ENCODE peak calls at places on chromosomes 3 and 15, in four cellular contexts. X is tibial artery, K is coronary artery, D is fibroblast of lung. E is an unnamed sample.

GRCh38 chr3:16482770-16483531 is 30.5 kb downstream of the RFTN1 start:
- DNase-seq in D (no peak), K (no peak), X (no peak), E (no peak)

GRCh38 chr15:85539491-85539890 is 159.1 kb downstream of the AKAP13 start:
- DNase-seq in D (no peak), X (no peak), K (no peak), E (no peak)

GRCh38 chr3:105368575-105369500 is 2.1 kb downstream of the ALCAM start:
- DNase-seq in X (peak), D (peak), K (peak), E (peak)

GRCh38 chr15:55186331-55186730 is 10.4 kb downstream of the RSL24D1 start:
- DNase-seq in K (no peak), D (no peak), X (no peak), E (no peak)

GRCh38 chr3:114554716-114555115 is 260.9 kb downstream of the TIGIT start:
- DNase-seq in X (no peak), K (no peak), D (no peak), E (peak)

GRCh38 chr3:130839815-130840214 is 54.1 kb upstream of the ATP2C1 start:
- DNase-seq in D (no peak), X (no peak), K (no peak), E (no peak)

GRCh38 chr3:71062920-71063767 is 520.4 kb downstream of the FOXP1 start:
- DNase-seq in K (no peak), X (no peak), D (peak), E (peak)

GRCh38 chr15:31211353-31211752 is 109.8 kb upstream of the TRPM1 start:
- DNase-seq in D (no peak), K (no peak), X (no peak), E (no peak)

GRCh38 chr15:96888764-96889163 is 558.3 kb downstream of the NR2F2 start:
- DNase-seq in K (no peak), X (no peak), D (peak), E (peak)

GRCh38 chr15:57340673-57341259 is 35.5 kb upstream of the CGNL1 start:
- DNase-seq in D (peak), X (no peak), K (no peak), E (peak)

GRCh38 chr3:46930945-46931403 is 45.6 kb downstream of the CCDC12 start:
- DNase-seq in K (no peak), X (peak), D (no peak), E (no peak)

GRCh38 chr15:65393557-65393956 is 15.8 kb upstream of the IGDCC3 start:
- DNase-seq in K (no peak), X (no peak), D (no peak), E (no peak)

GRCh38 chr3:122415104-122415744 is 638 bp downstream of the WDR5B start:
- DNase-seq in D (peak), K (no peak), X (no peak), E (peak)

GRCh38 chr15:85839637-85840036 is 44.9 kb upstream of the KLHL25 start:
- DNase-seq in X (no peak), D (no peak), K (no peak), E (no peak)

GRCh38 chr3:189652042-189652441 is 20.9 kb downstream of the TP63 start:
- DNase-seq in K (no peak), D (peak), X (no peak), E (peak)

GRCh38 chr3:128076783-128077624 is 24.8 kb downstream of the SEC61A1 start:
- DNase-seq in K (peak), X (no peak), D (no peak), E (no peak)

GRCh38 chr3:176521531-176522175 is 675.6 kb downstream of the TBL1XR1 start:
- DNase-seq in D (peak), K (no peak), X (no peak), E (no peak)

GRCh38 chr3:56291244-56291680 is 177.0 kb downstream of the ERC2 start:
- DNase-seq in D (no peak), X (no peak), K (no peak), E (peak)

GRCh38 chr15:29208352-29208751 is 61.3 kb downstream of the NSMCE3 start:
- DNase-seq in K (no peak), D (no peak), X (no peak), E (no peak)

GRCh38 chr3:193846569-193846968 is 253.6 kb downstream of the OPA1 start:
- DNase-seq in X (no peak), K (no peak), D (no peak), E (no peak)

GRCh38 chr3:117045143-117045542 is 335.6 kb downstream of the TUSC7 start:
- DNase-seq in K (no peak), D (no peak), X (peak), E (peak)

DNA sequence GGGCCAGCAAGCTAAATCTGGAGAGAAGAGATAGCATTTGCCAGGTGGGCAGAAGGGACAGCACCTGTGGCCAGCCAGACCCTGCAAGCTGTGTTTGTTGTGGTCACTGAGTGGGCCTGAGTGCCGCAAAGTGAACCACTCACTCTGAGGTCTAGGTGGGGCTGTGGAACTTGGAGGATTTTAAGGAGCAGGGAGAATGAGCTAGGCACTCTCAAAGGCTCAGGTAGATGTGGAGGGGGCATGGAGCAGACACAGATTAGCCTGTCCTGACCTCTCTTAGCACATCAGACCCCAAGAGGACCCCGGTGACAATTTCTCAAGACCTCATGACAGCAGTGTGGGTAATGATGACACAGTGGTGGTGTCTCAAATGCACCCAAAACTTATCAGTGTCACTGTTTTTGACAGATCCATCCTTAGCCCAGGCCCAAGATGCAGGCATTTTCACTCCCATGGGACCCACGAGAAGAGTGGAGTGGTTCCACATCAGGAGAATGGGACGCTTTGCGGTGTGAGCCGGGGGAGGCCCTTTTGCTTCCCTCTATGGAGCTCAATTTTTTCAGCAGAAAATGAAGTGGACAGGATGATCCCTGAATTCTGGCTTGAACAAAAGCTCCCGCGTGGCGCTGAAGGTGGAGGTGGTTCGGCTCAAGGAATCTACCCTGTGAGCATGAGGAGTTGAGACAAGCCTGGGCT is 43.8 kb upstream of the TLE3 start:
- DNase-seq in X (no peak), K (no peak), D (no peak), E (no peak)
- H3K4me3 ChIP-seq in X (no peak), K (peak), D (peak), E (no peak)

GRCh38 chr15:63157891-63158431 is 684 bp upstream of the RPS27L start:
- DNase-seq in X (peak), D (peak), K (no peak), E (peak)
- TF ChIP-seq CTCF in X (no peak), D (peak), K (no peak), E (no peak)

GRCh38 chr15:68187559-68187958 is 17.6 kb downstream of the CALML4 start:
- DNase-seq in K (no peak), D (peak), X (no peak), E (peak)
- H3K4me3 ChIP-seq in K (no peak), D (peak), X (no peak), E (no peak)

DNA sequence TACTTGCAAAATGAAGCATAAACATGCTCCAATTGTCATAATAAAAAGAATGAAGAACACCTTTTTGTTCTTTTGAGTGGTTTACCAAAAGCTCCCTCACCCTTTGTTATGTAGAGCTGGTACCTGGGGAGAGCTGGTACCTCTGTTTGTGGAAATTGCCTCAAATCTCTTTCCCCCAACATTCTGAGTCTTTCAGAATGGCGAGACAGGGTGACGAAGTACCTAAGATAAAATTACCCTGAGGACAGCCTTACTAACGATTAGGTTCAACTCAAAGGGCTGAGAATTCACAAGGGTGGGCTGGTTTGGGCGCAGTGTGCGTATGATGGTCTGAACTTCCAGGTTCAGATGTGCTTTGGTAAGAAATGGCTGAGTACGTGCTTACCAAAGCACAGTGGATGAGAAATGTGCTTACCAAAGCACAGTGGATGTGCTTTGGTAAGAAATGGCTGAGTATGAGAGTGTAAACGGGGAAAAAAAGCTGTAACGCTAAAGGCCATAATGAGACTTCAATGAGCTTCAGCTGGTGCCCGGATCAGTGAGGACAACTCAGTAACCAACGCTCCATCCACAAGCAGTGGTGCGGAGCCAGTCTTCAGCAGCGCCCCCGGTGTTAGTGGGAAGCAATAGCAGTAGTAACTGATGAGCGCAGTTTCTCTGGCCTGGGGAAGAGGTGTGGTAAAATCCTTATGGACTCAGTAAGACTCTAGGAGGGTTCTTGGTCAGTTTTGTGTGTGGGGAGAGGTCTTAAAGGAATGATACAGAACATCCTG is 72.3 kb upstream of the LRIG1 start:
- DNase-seq in D (no peak), K (no peak), X (no peak), E (no peak)
- TF ChIP-seq CTCF in D (peak), K (no peak), X (no peak), E (no peak)

DNA sequence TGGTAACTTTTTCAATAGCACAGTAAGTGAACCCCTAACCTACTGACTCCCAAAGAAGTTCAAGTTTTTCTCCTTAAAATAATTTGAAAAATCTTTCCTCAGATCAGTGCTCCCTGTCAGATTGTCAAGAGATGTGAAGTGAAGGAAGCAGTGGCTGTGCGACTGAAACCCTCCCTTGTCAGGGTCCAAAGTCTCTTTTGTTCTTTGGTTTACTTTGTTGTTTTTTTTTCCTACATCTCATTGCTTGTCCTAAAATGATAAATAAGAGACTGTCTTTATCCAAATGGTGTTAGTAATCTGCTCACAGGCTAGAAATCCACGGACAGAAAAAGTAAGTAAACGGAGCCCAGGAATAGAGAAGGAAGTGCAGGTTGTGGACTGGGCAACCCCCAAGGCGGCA is 976 bp upstream of the DPPA4 start:
- DNase-seq in K (no peak), D (no peak), X (no peak), E (no peak)
- H3K4me3 ChIP-seq in K (no peak), D (no peak), X (no peak), E (no peak)

DNA sequence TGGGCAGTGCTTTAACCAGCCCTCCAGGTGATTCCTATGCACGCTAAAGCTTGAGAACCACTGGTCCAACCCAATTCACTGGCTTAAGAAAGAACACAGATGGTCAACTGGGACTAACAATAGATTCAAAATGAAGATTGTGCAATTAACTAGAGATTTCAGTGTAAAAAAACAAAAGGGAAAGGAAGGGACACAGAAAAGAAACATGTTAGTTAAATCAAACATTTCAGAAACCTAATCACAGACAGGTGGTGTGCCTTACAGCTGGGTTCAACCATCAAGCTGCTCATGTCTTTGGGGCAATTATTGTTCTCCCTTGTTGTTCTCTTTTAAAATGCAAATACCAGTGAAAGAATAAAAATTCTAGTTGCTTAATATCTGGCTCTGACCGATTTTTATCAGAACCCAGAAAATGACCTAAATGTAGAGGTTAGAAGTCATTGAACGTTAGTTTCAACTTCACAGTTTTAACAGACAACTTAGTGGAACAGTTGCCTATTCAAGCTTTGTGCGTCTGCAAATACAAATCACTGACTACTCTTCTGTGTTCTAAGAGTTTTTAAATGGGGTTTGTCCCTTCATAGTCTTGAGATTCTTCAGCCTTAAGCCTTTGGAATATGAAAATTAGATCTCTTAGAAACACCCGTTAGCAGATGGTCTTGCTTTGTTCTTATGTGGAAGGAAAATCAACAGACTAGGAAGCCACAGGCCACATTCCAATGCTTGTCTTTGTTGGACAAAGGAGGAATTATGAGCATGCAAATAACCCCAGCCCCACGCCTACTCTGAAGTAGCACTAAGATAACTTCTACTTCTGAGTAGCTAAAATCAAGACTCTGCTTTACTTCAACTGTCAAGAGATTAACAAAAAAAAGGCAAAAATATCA is 223.5 kb downstream of the ATP8B4 start:
- DNase-seq in K (no peak), X (no peak), D (no peak), E (no peak)
- TF ChIP-seq CTCF in K (no peak), X (no peak), D (no peak), E (no peak)

DNA sequence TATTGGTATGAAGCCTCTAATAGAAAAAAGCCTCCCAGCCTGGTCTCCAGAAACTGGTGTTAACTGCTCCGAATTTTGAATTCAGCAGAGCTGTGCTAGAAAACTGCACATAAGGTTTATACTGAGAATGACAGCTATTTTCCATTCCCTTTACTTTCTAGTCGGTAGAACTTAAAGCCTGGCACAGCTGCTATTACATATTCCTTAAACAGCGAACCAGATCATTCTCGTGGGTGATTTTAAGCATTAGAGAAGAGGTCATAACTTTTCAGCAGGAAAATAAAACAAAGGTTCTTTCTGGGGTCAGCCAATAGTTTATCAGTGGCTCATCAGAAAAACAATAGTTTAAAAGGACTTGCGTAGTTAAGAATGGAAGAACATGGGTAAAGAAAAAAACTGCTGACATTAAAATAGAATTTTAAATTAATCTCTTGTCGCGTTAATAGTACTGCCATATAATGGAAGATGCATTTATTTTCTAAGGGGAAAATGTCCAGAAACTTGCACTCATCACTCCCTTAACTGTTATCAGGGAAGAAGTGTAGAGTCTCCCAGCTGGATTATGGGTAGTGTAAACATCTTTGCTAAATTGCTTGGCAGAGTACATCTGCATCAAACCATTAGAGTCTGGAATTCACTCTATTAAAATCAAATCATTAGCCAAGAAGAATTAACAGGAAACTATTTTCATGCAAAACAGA is 7.9 kb downstream of the VGLL4 start:
- DNase-seq in X (no peak), K (no peak), D (no peak), E (no peak)
- H3K4me3 ChIP-seq in X (no peak), K (peak), D (no peak), E (no peak)

GRCh38 chr3:52791928-52792327 is 2.7 kb upstream of the ITIH3 start:
- DNase-seq in K (no peak), D (no peak), X (no peak), E (no peak)

GRCh38 chr3:52793702-52794611 is 639 bp upstream of the ITIH3 start:
- DNase-seq in X (no peak), K (no peak), D (no peak), E (no peak)

GRCh38 chr3:52791396-52791795 is 3.2 kb upstream of the ITIH3 start:
- DNase-seq in K (no peak), X (no peak), D (no peak), E (no peak)

GRCh38 chr3:52792961-52793695 is 1.5 kb upstream of the ITIH3 start:
- DNase-seq in K (no peak), X (no peak), D (peak), E (no peak)

GRCh38 chr3:52792413-52792812 is 2.2 kb upstream of the ITIH3 start:
- DNase-seq in X (no peak), K (no peak), D (no peak), E (no peak)
- TF ChIP-seq CTCF in X (no peak), K (no peak), D (peak), E (peak)

E was measured in epithelial cell of esophagus.